ENCODE peak calls at places on chromosomes 6 and 20, in seven cellular contexts. F, W, D, H, I, T and U are unnamed samples.
A peak's percentile ranks its signal among the peaks of the same experiment; 100 is the strongest.

GRCh38 chr20:43983359-43983758 is 68.7 kb downstream of the TOX2 start:
- DNase-seq in F (no peak), W (no peak), D (no peak), H (no peak), I (no peak), T (peak; percentile 22), U (no peak)

GRCh38 chr20:24998121-24998520 is 5.6 kb upstream of the APMAP start:
- DNase-seq in F (no peak), W (no peak), D (no peak), H (no peak), I (no peak), T (no peak), U (no peak)

GRCh38 chr20:3815703-3816315 is 4.5 kb upstream of the AP5S1 start:
- DNase-seq in F (no peak), W (no peak), D (no peak), H (no peak), I (no peak), T (no peak), U (no peak)

GRCh38 chr20:21661488-21662055 is 43.9 kb upstream of the PAX1 start:
- DNase-seq in F (no peak), W (no peak), D (no peak), H (no peak), I (peak; percentile 51), T (no peak), U (no peak)

GRCh38 chr6:160055378-160055777 is 66.2 kb upstream of the SLC22A1 start:
- DNase-seq in F (no peak), W (no peak), D (no peak), H (no peak), I (no peak), T (peak; percentile 27), U (no peak)

GRCh38 chr20:52145587-52145986 is 46.0 kb downstream of the ZFP64 start:
- DNase-seq in F (no peak), W (no peak), D (no peak), H (no peak), I (no peak), T (no peak), U (no peak)

GRCh38 chr6:80445752-80446151 is 339.3 kb downstream of the BCKDHB start:
- DNase-seq in F (no peak), W (no peak), D (no peak), H (no peak), I (no peak), T (no peak), U (no peak)

GRCh38 chr6:118509009-118509617 is 39.0 kb upstream of the PLN start:
- DNase-seq in F (peak; percentile 60), W (peak; percentile 26), D (peak; percentile 35), H (no peak), I (no peak), T (no peak), U (no peak)

GRCh38 chr6:42402184-42402583 is 49.5 kb downstream of the TRERF1 start:
- DNase-seq in F (no peak), W (no peak), D (peak; percentile 58), H (no peak), I (no peak), T (no peak), U (peak; percentile 21)

GRCh38 chr20:64116541-64117423 is 9.4 kb upstream of the NPBWR2 start:
- DNase-seq in F (no peak), W (no peak), D (no peak), H (peak; percentile 23), I (no peak), T (peak; percentile 51), U (no peak)

GRCh38 chr6:25670208-25670607 is 18.2 kb downstream of the SCGN start:
- DNase-seq in F (no peak), W (peak; percentile 31), D (no peak), H (no peak), I (no peak), T (no peak), U (no peak)

GRCh38 chr6:97594834-97595233 is 311.8 kb upstream of the MMS22L start:
- DNase-seq in F (no peak), W (no peak), D (no peak), H (no peak), I (no peak), T (no peak), U (no peak)

GRCh38 chr20:62766716-62767115 is 29.6 kb upstream of the MRGBP start:
- DNase-seq in F (no peak), W (no peak), D (no peak), H (peak; percentile 82), I (peak; percentile 35), T (no peak), U (no peak)

GRCh38 chr20:41006126-41006935 is 22.3 kb upstream of the TOP1 start:
- DNase-seq in F (no peak), W (no peak), D (no peak), H (no peak), I (no peak), T (no peak), U (no peak)

GRCh38 chr6:88492824-88493223 is 326.7 kb upstream of the CNR1 start:
- DNase-seq in F (peak; percentile 41), W (peak; percentile 18), D (peak; percentile 22), H (no peak), I (no peak), T (no peak), U (no peak)

GRCh38 chr6:66396549-66396948 is 689.5 kb upstream of the EYS start:
- DNase-seq in F (no peak), W (no peak), D (no peak), H (peak; percentile 26), I (no peak), T (no peak), U (no peak)

GRCh38 chr20:35572838-35573237 is 31.0 kb downstream of the ERGIC3 start:
- DNase-seq in F (no peak), W (no peak), D (no peak), H (no peak), I (no peak), T (no peak), U (no peak)

GRCh38 chr20:49768204-49769124 is 44.2 kb upstream of the SLC9A8 start:
- DNase-seq in F (peak; percentile 92), W (peak; percentile 100), D (no peak), H (peak; percentile 73), I (peak; percentile 90), T (peak; percentile 79), U (peak; percentile 97)

GRCh38 chr20:22403860-22404608 is 180.3 kb downstream of the FOXA2 start:
- DNase-seq in F (no peak), W (peak; percentile 77), D (no peak), H (no peak), I (no peak), T (no peak), U (no peak)

GRCh38 chr20:30811896-30812671 is 445.4 kb upstream of the DEFB115 start:
- DNase-seq in F (no peak), W (no peak), D (no peak), H (no peak), I (no peak), T (no peak), U (peak; percentile 61)

GRCh38 chr6:88705601-88706000 is 257.8 kb downstream of the RNGTT start:
- DNase-seq in F (no peak), W (no peak), D (no peak), H (no peak), I (no peak), T (no peak), U (no peak)

GRCh38 chr6:3297909-3298308 is 39.2 kb downstream of the PSMG4 start:
- DNase-seq in F (no peak), W (no peak), D (no peak), H (no peak), I (no peak), T (peak; percentile 36), U (no peak)
- TF ChIP-seq CTCF in F (no peak), W (no peak), D (no peak), H (no peak), I (no peak), T (no peak), U (no peak)

GRCh38 chr20:54704032-54704635 is 228.7 kb downstream of the DOK5 start:
- DNase-seq in F (no peak), W (no peak), D (no peak), H (no peak), I (no peak), T (no peak), U (no peak)
- H3K27me3 ChIP-seq in F (no peaks in the 10 kb centered on the region), W (no peaks in the 10 kb centered on the region), D (no peaks in the 10 kb centered on the region), H (no peaks in the 10 kb centered on the region), I (no peaks in the 10 kb centered on the region), T (no peaks in the 10 kb centered on the region), U (no peaks in the 10 kb centered on the region)

GRCh38 chr6:151023346-151023745 is 157.8 kb downstream of the MTHFD1L start:
- DNase-seq in F (no peak), W (no peak), D (no peak), H (no peak), I (no peak), T (no peak), U (no peak)

GRCh38 chr6:151026021-151026663 is 160.6 kb downstream of the MTHFD1L start:
- DNase-seq in F (no peak), W (no peak), D (no peak), H (no peak), I (no peak), T (no peak), U (no peak)

GRCh38 chr6:151027295-151027747 is 161.8 kb downstream of the MTHFD1L start:
- DNase-seq in F (no peak), W (no peak), D (no peak), H (no peak), I (no peak), T (no peak), U (no peak)

GRCh38 chr6:151024597-151024996 is 159.1 kb downstream of the MTHFD1L start:
- DNase-seq in F (no peak), W (no peak), D (no peak), H (no peak), I (peak; percentile 52), T (no peak), U (no peak)

GRCh38 chr6:151025076-151025475 is 159.6 kb downstream of the MTHFD1L start:
- DNase-seq in F (no peak), W (no peak), D (no peak), H (no peak), I (peak; percentile 82), T (no peak), U (no peak)
- TF ChIP-seq POLR2AphosphoS5 in F (no peak), W (no peak), D (no peak), H (no peak), I (peak; percentile 53), T (no peak), U (no peak)

GRCh38 chr6:111727041-111727440 is 121.4 kb upstream of the TRAF3IP2 start:
- DNase-seq in F (no peak), W (no peak), D (no peak), H (no peak), I (no peak), T (no peak), U (no peak)

GRCh38 chr6:111730835-111731234 is 125.2 kb upstream of the TRAF3IP2 start:
- DNase-seq in F (peak; percentile 89), W (no peak), D (no peak), H (peak; percentile 71), I (no peak), T (no peak), U (no peak)

GRCh38 chr6:111725446-111726112 is 119.9 kb upstream of the TRAF3IP2 start:
- DNase-seq in F (no peak), W (no peak), D (no peak), H (no peak), I (no peak), T (peak; percentile 78), U (no peak)

GRCh38 chr6:111724505-111724904 is 118.8 kb upstream of the TRAF3IP2 start:
- DNase-seq in F (no peak), W (no peak), D (no peak), H (no peak), I (no peak), T (no peak), U (peak; percentile 3)

DNA sequence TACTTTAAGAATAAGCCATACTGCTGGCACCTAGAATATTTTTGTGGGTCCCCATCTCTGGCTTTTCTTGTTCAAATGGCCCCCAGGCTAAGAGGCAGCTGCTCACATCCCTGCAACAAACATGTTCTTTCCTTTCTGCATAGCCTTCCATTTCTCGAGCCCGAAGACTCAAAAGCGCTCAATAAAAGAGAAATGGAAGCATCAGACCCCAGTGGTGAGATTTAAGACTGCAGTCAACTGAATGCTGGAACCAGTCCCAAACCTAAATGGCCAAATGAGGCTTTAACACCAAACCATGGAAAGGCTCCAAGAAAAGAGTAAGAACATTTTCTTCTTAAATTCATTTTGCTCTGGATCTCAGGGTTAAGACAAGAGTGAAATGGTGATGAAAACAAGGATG is 122.1 kb upstream of the TRAF3IP2 start:
- DNase-seq in F (no peak), W (no peak), D (peak; percentile 16), H (no peak), I (no peak), T (no peak), U (no peak)
- TF ChIP-seq CTCF in F (peak; percentile 19), W (no peak), D (no peak), H (no peak), I (no peak), T (peak; percentile 26), U (no peak)